ENCODE peak calls at places on chromosome 1, in ten cellular contexts. One of them, this sample, is unnamed.

GRCh38 chr1:38569932-38570356 is 289.6 kb downstream of the RRAGC start:
- DNase-seq in WERI-Rb-1: peak
- DNase-seq in lower leg skin: no peak
- DNase-seq in sigmoid colon: no peak
- DNase-seq in pancreas: no peak
- DNase-seq in fibroblast of lung: no peak
- DNase-seq in IMR-90: no peak
- DNase-seq in endodermal cell: peak
- DNase-seq in Panc1: no peak
- DNase-seq in tibial nerve: no peak
- DNase-seq in this sample: no peak

GRCh38 chr1:99496067-99496466 is 149.8 kb upstream of the PALMD start:
- DNase-seq in WERI-Rb-1: no peak
- DNase-seq in lower leg skin: no peak
- DNase-seq in sigmoid colon: no peak
- DNase-seq in pancreas: no peak
- DNase-seq in fibroblast of lung: peak
- DNase-seq in IMR-90: no peak
- DNase-seq in endodermal cell: no peak
- DNase-seq in Panc1: no peak
- DNase-seq in tibial nerve: no peak
- DNase-seq in this sample: no peak

GRCh38 chr1:233326995-233327937 is at the start of gene MAP3K21:
- DNase-seq in WERI-Rb-1: peak
- DNase-seq in lower leg skin: peak
- DNase-seq in sigmoid colon: peak
- DNase-seq in pancreas: peak
- DNase-seq in fibroblast of lung: peak
- DNase-seq in IMR-90: no peak
- DNase-seq in endodermal cell: peak
- DNase-seq in Panc1: no peak
- DNase-seq in tibial nerve: peak
- DNase-seq in this sample: peak

GRCh38 chr1:108503062-108503740 is 53.1 kb downstream of the NBPF6 start:
- DNase-seq in WERI-Rb-1: no peak
- DNase-seq in lower leg skin: no peak
- DNase-seq in sigmoid colon: no peak
- DNase-seq in pancreas: no peak
- DNase-seq in fibroblast of lung: peak
- DNase-seq in IMR-90: peak
- DNase-seq in endodermal cell: peak
- DNase-seq in Panc1: no peak
- DNase-seq in tibial nerve: no peak
- DNase-seq in this sample: no peak

GRCh38 chr1:77378723-77379533 is 97.1 kb downstream of the AK5 start:
- DNase-seq in WERI-Rb-1: peak
- DNase-seq in lower leg skin: no peak
- DNase-seq in sigmoid colon: no peak
- DNase-seq in pancreas: no peak
- DNase-seq in fibroblast of lung: peak
- DNase-seq in IMR-90: peak
- DNase-seq in endodermal cell: no peak
- DNase-seq in Panc1: no peak
- DNase-seq in tibial nerve: no peak
- DNase-seq in this sample: no peak

GRCh38 chr1:168300626-168301025 is 19.9 kb downstream of the TBX19 start:
- DNase-seq in WERI-Rb-1: no peak
- DNase-seq in lower leg skin: no peak
- DNase-seq in sigmoid colon: no peak
- DNase-seq in pancreas: no peak
- DNase-seq in fibroblast of lung: no peak
- DNase-seq in IMR-90: no peak
- DNase-seq in endodermal cell: no peak
- DNase-seq in Panc1: no peak
- DNase-seq in tibial nerve: no peak
- DNase-seq in this sample: no peak

GRCh38 chr1:207056673-207057072 is 3.6 kb downstream of the PFKFB2 start:
- DNase-seq in WERI-Rb-1: no peak
- DNase-seq in lower leg skin: no peak
- DNase-seq in sigmoid colon: no peak
- DNase-seq in pancreas: no peak
- DNase-seq in fibroblast of lung: no peak
- DNase-seq in IMR-90: no peak
- DNase-seq in endodermal cell: no peak
- DNase-seq in Panc1: no peak
- DNase-seq in tibial nerve: no peak
- DNase-seq in this sample: no peak

GRCh38 chr1:103948526-103948925 is 198.8 kb downstream of the AMY1C start:
- DNase-seq in WERI-Rb-1: no peak
- DNase-seq in lower leg skin: no peak
- DNase-seq in sigmoid colon: no peak
- DNase-seq in pancreas: no peak
- DNase-seq in fibroblast of lung: peak
- DNase-seq in IMR-90: no peak
- DNase-seq in endodermal cell: no peak
- DNase-seq in Panc1: no peak
- DNase-seq in tibial nerve: no peak
- DNase-seq in this sample: no peak

GRCh38 chr1:13994386-13994785 is 294.4 kb downstream of the PRDM2 start:
- DNase-seq in WERI-Rb-1: no peak
- DNase-seq in lower leg skin: no peak
- DNase-seq in sigmoid colon: no peak
- DNase-seq in pancreas: no peak
- DNase-seq in fibroblast of lung: no peak
- DNase-seq in IMR-90: no peak
- DNase-seq in endodermal cell: no peak
- DNase-seq in Panc1: no peak
- DNase-seq in tibial nerve: no peak
- DNase-seq in this sample: no peak

GRCh38 chr1:186775031-186775430 is 53.7 kb upstream of the PLA2G4A start:
- DNase-seq in WERI-Rb-1: no peak
- DNase-seq in lower leg skin: no peak
- DNase-seq in sigmoid colon: no peak
- DNase-seq in pancreas: no peak
- DNase-seq in fibroblast of lung: no peak
- DNase-seq in IMR-90: no peak
- DNase-seq in endodermal cell: no peak
- DNase-seq in Panc1: no peak
- DNase-seq in tibial nerve: no peak
- DNase-seq in this sample: no peak

GRCh38 chr1:235918481-235918880 is 51.8 kb upstream of the LYST start:
- DNase-seq in WERI-Rb-1: no peak
- DNase-seq in lower leg skin: no peak
- DNase-seq in sigmoid colon: no peak
- DNase-seq in pancreas: no peak
- DNase-seq in fibroblast of lung: no peak
- DNase-seq in IMR-90: no peak
- DNase-seq in endodermal cell: no peak
- DNase-seq in Panc1: no peak
- DNase-seq in tibial nerve: no peak
- DNase-seq in this sample: no peak

DNA sequence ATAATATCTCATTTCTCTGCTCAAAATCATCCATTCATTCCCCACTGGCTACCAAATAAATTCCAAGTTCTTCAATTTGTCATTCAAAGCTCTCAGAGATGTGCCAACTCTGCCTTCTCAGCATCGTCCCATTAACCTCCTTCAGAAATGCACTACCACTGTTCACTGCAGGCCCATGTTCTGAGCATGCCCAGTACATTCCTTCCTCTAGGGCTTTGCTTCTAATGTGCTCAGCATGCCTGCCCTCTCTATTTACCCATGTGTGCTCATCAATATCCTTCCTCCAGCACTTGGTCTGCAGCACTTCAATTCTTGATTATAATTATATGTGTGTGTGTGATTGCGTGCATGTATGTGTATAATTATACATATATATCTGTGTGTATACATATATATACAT is 36.1 kb upstream of the RGS8 start:
- DNase-seq in WERI-Rb-1: no peak
- DNase-seq in lower leg skin: no peak
- DNase-seq in sigmoid colon: no peak
- DNase-seq in pancreas: no peak
- DNase-seq in fibroblast of lung: peak
- DNase-seq in IMR-90: peak
- DNase-seq in endodermal cell: peak
- DNase-seq in Panc1: no peak
- DNase-seq in tibial nerve: no peak
- DNase-seq in this sample: no peak
- TF ChIP-seq CTCF in WERI-Rb-1: no peak
- TF ChIP-seq CTCF in lower leg skin: no peak
- TF ChIP-seq CTCF in sigmoid colon: no peak
- TF ChIP-seq CTCF in pancreas: no peak
- TF ChIP-seq CTCF in fibroblast of lung: peak
- TF ChIP-seq CTCF in IMR-90: no peak
- TF ChIP-seq CTCF in endodermal cell: peak
- TF ChIP-seq CTCF in Panc1: no peak
- TF ChIP-seq CTCF in tibial nerve: no peak
- TF ChIP-seq CTCF in this sample: no peak

GRCh38 chr1:33738976-33739375 is 124.9 kb upstream of the HMGB4 start:
- DNase-seq in WERI-Rb-1: no peak
- DNase-seq in lower leg skin: no peak
- DNase-seq in sigmoid colon: no peak
- DNase-seq in pancreas: no peak
- DNase-seq in fibroblast of lung: no peak
- DNase-seq in IMR-90: no peak
- DNase-seq in endodermal cell: no peak
- DNase-seq in Panc1: no peak
- DNase-seq in tibial nerve: no peak
- DNase-seq in this sample: no peak

GRCh38 chr1:33740040-33740745 is 123.7 kb upstream of the HMGB4 start:
- DNase-seq in WERI-Rb-1: no peak
- DNase-seq in lower leg skin: no peak
- DNase-seq in sigmoid colon: no peak
- DNase-seq in pancreas: no peak
- DNase-seq in fibroblast of lung: no peak
- DNase-seq in IMR-90: no peak
- DNase-seq in endodermal cell: no peak
- DNase-seq in Panc1: no peak
- DNase-seq in tibial nerve: no peak
- DNase-seq in this sample: no peak

GRCh38 chr1:33738536-33738935 is 125.3 kb upstream of the HMGB4 start:
- DNase-seq in WERI-Rb-1: no peak
- DNase-seq in lower leg skin: no peak
- DNase-seq in sigmoid colon: no peak
- DNase-seq in pancreas: no peak
- DNase-seq in fibroblast of lung: no peak
- DNase-seq in IMR-90: no peak
- DNase-seq in endodermal cell: no peak
- DNase-seq in Panc1: no peak
- DNase-seq in tibial nerve: no peak
- DNase-seq in this sample: no peak

GRCh38 chr1:33736496-33736895 is 127.4 kb upstream of the HMGB4 start:
- DNase-seq in WERI-Rb-1: no peak
- DNase-seq in lower leg skin: no peak
- DNase-seq in sigmoid colon: no peak
- DNase-seq in pancreas: no peak
- DNase-seq in fibroblast of lung: no peak
- DNase-seq in IMR-90: no peak
- DNase-seq in endodermal cell: no peak
- DNase-seq in Panc1: no peak
- DNase-seq in tibial nerve: no peak
- DNase-seq in this sample: no peak

DNA sequence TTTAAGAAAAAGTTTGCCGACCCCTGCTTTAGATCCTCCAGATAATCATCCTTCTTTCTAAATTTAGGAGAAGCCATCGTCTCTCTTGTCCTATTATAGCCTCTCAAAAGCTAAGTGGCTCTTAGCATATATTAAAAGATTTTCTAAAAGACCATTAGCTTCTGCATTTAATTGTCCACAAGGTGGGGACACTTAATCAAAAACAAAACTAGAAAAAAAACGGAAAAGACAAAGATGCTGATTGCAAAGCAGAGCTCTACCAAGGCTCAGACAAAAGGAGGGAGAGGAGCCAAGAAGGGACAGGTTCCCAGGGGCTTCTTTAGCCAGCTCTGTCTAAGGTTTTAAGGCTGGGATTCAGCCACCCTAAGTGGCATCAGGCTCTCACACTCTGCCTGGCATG is 128.3 kb upstream of the HMGB4 start:
- DNase-seq in WERI-Rb-1: no peak
- DNase-seq in lower leg skin: no peak
- DNase-seq in sigmoid colon: no peak
- DNase-seq in pancreas: no peak
- DNase-seq in fibroblast of lung: peak
- DNase-seq in IMR-90: no peak
- DNase-seq in endodermal cell: no peak
- DNase-seq in Panc1: no peak
- DNase-seq in tibial nerve: no peak
- DNase-seq in this sample: no peak
- TF ChIP-seq CTCF in WERI-Rb-1: no peak
- TF ChIP-seq CTCF in lower leg skin: no peak
- TF ChIP-seq CTCF in sigmoid colon: no peak
- TF ChIP-seq CTCF in pancreas: no peak
- TF ChIP-seq CTCF in fibroblast of lung: no peak
- TF ChIP-seq CTCF in IMR-90: peak
- TF ChIP-seq CTCF in endodermal cell: peak
- TF ChIP-seq CTCF in Panc1: peak
- TF ChIP-seq CTCF in tibial nerve: no peak
- TF ChIP-seq CTCF in this sample: no peak

GRCh38 chr1:156359973-156360372 is 9.0 kb upstream of the RHBG start:
- DNase-seq in WERI-Rb-1: peak
- DNase-seq in lower leg skin: no peak
- DNase-seq in sigmoid colon: no peak
- DNase-seq in pancreas: no peak
- DNase-seq in fibroblast of lung: peak
- DNase-seq in IMR-90: peak
- DNase-seq in endodermal cell: peak
- DNase-seq in Panc1: no peak
- DNase-seq in tibial nerve: no peak
- DNase-seq in this sample: no peak
- TF ChIP-seq CTCF in WERI-Rb-1: peak
- TF ChIP-seq CTCF in lower leg skin: no peak
- TF ChIP-seq CTCF in sigmoid colon: no peak
- TF ChIP-seq CTCF in pancreas: no peak
- TF ChIP-seq CTCF in fibroblast of lung: peak
- TF ChIP-seq CTCF in IMR-90: peak
- TF ChIP-seq CTCF in endodermal cell: peak
- TF ChIP-seq CTCF in Panc1: no peak
- TF ChIP-seq CTCF in tibial nerve: no peak
- TF ChIP-seq CTCF in this sample: peak

DNA sequence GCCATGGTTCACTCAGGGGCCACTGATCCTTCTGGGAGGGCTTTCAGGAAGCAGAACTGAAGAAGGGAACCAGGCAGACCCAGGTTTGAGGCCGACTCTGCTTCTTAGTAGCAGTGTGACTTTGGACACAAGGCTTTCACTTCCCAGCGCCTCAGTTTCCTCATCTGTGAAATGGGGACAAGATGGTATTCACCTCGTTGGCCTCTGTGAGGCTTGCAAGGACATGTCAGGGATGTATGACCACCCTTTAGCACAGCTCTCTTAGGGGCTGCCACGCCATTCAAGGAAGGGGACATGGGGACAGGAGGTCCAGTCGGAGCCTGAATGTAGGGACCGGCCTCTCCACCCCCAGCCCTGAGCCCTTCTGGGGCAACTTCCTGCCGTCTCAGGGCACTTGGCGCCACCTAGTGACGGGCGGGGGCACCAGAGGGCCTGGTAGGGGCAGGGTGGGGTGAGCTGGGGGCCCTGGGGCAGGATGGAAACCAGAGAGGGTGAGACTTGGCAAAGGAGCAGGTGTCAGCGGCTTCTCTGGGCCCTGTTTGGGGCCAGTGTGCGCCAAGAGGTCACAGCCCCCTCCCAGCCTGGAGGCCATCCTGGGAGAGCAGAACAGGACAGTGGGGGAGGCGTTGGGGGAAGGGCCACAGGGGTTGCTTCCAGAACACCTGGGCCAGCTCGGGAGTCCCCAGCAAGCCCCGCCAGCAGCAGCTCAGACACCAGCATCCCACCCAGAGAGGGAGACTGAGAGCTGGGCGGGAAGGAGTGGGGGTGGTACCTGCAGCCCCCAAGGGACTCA is 102.6 kb upstream of the TARDBP start:
- DNase-seq in WERI-Rb-1: peak
- DNase-seq in lower leg skin: no peak
- DNase-seq in sigmoid colon: no peak
- DNase-seq in pancreas: peak
- DNase-seq in fibroblast of lung: no peak
- DNase-seq in IMR-90: no peak
- DNase-seq in endodermal cell: peak
- DNase-seq in Panc1: no peak
- DNase-seq in tibial nerve: no peak
- DNase-seq in this sample: peak
- TF ChIP-seq CTCF in WERI-Rb-1: peak
- TF ChIP-seq CTCF in lower leg skin: no peak
- TF ChIP-seq CTCF in sigmoid colon: peak
- TF ChIP-seq CTCF in pancreas: no peak
- TF ChIP-seq CTCF in fibroblast of lung: peak
- TF ChIP-seq CTCF in IMR-90: peak
- TF ChIP-seq CTCF in endodermal cell: peak
- TF ChIP-seq CTCF in Panc1: peak
- TF ChIP-seq CTCF in tibial nerve: no peak
- TF ChIP-seq CTCF in this sample: peak